ENCODE peak calls at places on chromosome 9, in six cellular contexts. One of them, this sample, is unnamed.

GRCh38 chr9:16532681-16533450 is 337.6 kb downstream of the BNC2 start:
- DNase-seq in cardiac fibroblast: peak
- DNase-seq in fibroblast of mammary gland: peak
- DNase-seq in activated T-helper 9 cell treated with anti-CD3 and anti-CD28 coated beads, Interleukin-2, amount 50 U/mL, for 16 hours: no peak
- DNase-seq in activated CD8-positive, alpha-beta memory T cell treated with anti-CD3 and anti-CD28 coated beads for 4 hours: no peak
- DNase-seq in A549: peak
- DNase-seq in this sample: peak

GRCh38 chr9:98974994-98975712 is 31.4 kb downstream of the COL15A1 start:
- DNase-seq in activated T-helper 9 cell treated with anti-CD3 and anti-CD28 coated beads, Interleukin-2, amount 50 U/mL, for 16 hours: peak
- DNase-seq in activated CD8-positive, alpha-beta memory T cell treated with anti-CD3 and anti-CD28 coated beads for 4 hours: peak
- DNase-seq in fibroblast of mammary gland: peak
- DNase-seq in A549: peak
- DNase-seq in cardiac fibroblast: peak
- DNase-seq in this sample: peak

GRCh38 chr9:2785060-2785459 is 58.8 kb downstream of the PUM3 start:
- DNase-seq in activated CD8-positive, alpha-beta memory T cell treated with anti-CD3 and anti-CD28 coated beads for 4 hours: no peak
- DNase-seq in activated T-helper 9 cell treated with anti-CD3 and anti-CD28 coated beads, Interleukin-2, amount 50 U/mL, for 16 hours: no peak
- DNase-seq in fibroblast of mammary gland: peak
- DNase-seq in A549: no peak
- DNase-seq in cardiac fibroblast: peak
- DNase-seq in this sample: no peak

GRCh38 chr9:81417885-81418284 is 271.5 kb downstream of the TLE1 start:
- DNase-seq in fibroblast of mammary gland: no peak
- DNase-seq in activated CD8-positive, alpha-beta memory T cell treated with anti-CD3 and anti-CD28 coated beads for 4 hours: no peak
- DNase-seq in A549: no peak
- DNase-seq in activated T-helper 9 cell treated with anti-CD3 and anti-CD28 coated beads, Interleukin-2, amount 50 U/mL, for 16 hours: no peak
- DNase-seq in cardiac fibroblast: no peak
- DNase-seq in this sample: no peak

GRCh38 chr9:121720311-121720991 is 69.0 kb downstream of the DAB2IP start:
- DNase-seq in activated CD8-positive, alpha-beta memory T cell treated with anti-CD3 and anti-CD28 coated beads for 4 hours: no peak
- DNase-seq in fibroblast of mammary gland: no peak
- DNase-seq in A549: no peak
- DNase-seq in activated T-helper 9 cell treated with anti-CD3 and anti-CD28 coated beads, Interleukin-2, amount 50 U/mL, for 16 hours: no peak
- DNase-seq in cardiac fibroblast: no peak
- DNase-seq in this sample: no peak

GRCh38 chr9:137456864-137457405 is 2.2 kb downstream of the NSMF start:
- DNase-seq in fibroblast of mammary gland: no peak
- DNase-seq in activated T-helper 9 cell treated with anti-CD3 and anti-CD28 coated beads, Interleukin-2, amount 50 U/mL, for 16 hours: no peak
- DNase-seq in activated CD8-positive, alpha-beta memory T cell treated with anti-CD3 and anti-CD28 coated beads for 4 hours: no peak
- DNase-seq in cardiac fibroblast: no peak
- DNase-seq in A549: no peak
- DNase-seq in this sample: no peak

GRCh38 chr9:112764837-112765236 is 14.3 kb downstream of the SNX30 start:
- DNase-seq in fibroblast of mammary gland: no peak
- DNase-seq in A549: no peak
- DNase-seq in activated CD8-positive, alpha-beta memory T cell treated with anti-CD3 and anti-CD28 coated beads for 4 hours: no peak
- DNase-seq in activated T-helper 9 cell treated with anti-CD3 and anti-CD28 coated beads, Interleukin-2, amount 50 U/mL, for 16 hours: no peak
- DNase-seq in cardiac fibroblast: no peak
- DNase-seq in this sample: no peak

GRCh38 chr9:74570879-74571512 is 73.9 kb downstream of the RORB start:
- DNase-seq in activated CD8-positive, alpha-beta memory T cell treated with anti-CD3 and anti-CD28 coated beads for 4 hours: no peak
- DNase-seq in fibroblast of mammary gland: peak
- DNase-seq in activated T-helper 9 cell treated with anti-CD3 and anti-CD28 coated beads, Interleukin-2, amount 50 U/mL, for 16 hours: no peak
- DNase-seq in A549: peak
- DNase-seq in cardiac fibroblast: peak
- DNase-seq in this sample: peak

GRCh38 chr9:95551406-95551805 is 34.6 kb upstream of the PTCH1 start:
- DNase-seq in cardiac fibroblast: no peak
- DNase-seq in activated T-helper 9 cell treated with anti-CD3 and anti-CD28 coated beads, Interleukin-2, amount 50 U/mL, for 16 hours: no peak
- DNase-seq in A549: no peak
- DNase-seq in activated CD8-positive, alpha-beta memory T cell treated with anti-CD3 and anti-CD28 coated beads for 4 hours: no peak
- DNase-seq in fibroblast of mammary gland: no peak
- DNase-seq in this sample: no peak

GRCh38 chr9:14752271-14752670 is 29.7 kb upstream of the CER1 start:
- DNase-seq in fibroblast of mammary gland: no peak
- DNase-seq in activated T-helper 9 cell treated with anti-CD3 and anti-CD28 coated beads, Interleukin-2, amount 50 U/mL, for 16 hours: no peak
- DNase-seq in activated CD8-positive, alpha-beta memory T cell treated with anti-CD3 and anti-CD28 coated beads for 4 hours: no peak
- DNase-seq in cardiac fibroblast: no peak
- DNase-seq in A549: no peak
- DNase-seq in this sample: peak

GRCh38 chr9:134167530-134167931 is 3.2 kb upstream of the RNU6ATAC start:
- DNase-seq in activated T-helper 9 cell treated with anti-CD3 and anti-CD28 coated beads, Interleukin-2, amount 50 U/mL, for 16 hours: no peak
- DNase-seq in A549: no peak
- DNase-seq in cardiac fibroblast: peak
- DNase-seq in activated CD8-positive, alpha-beta memory T cell treated with anti-CD3 and anti-CD28 coated beads for 4 hours: no peak
- DNase-seq in fibroblast of mammary gland: peak
- DNase-seq in this sample: no peak

GRCh38 chr9:114017741-114018715 is 60.1 kb downstream of the AMBP start:
- DNase-seq in cardiac fibroblast: no peak
- DNase-seq in activated CD8-positive, alpha-beta memory T cell treated with anti-CD3 and anti-CD28 coated beads for 4 hours: no peak
- DNase-seq in fibroblast of mammary gland: no peak
- DNase-seq in A549: no peak
- DNase-seq in activated T-helper 9 cell treated with anti-CD3 and anti-CD28 coated beads, Interleukin-2, amount 50 U/mL, for 16 hours: no peak
- DNase-seq in this sample: no peak

GRCh38 chr9:6498982-6499381 is 86.0 kb downstream of the UHRF2 start:
- DNase-seq in activated T-helper 9 cell treated with anti-CD3 and anti-CD28 coated beads, Interleukin-2, amount 50 U/mL, for 16 hours: no peak
- DNase-seq in A549: no peak
- DNase-seq in activated CD8-positive, alpha-beta memory T cell treated with anti-CD3 and anti-CD28 coated beads for 4 hours: no peak
- DNase-seq in cardiac fibroblast: peak
- DNase-seq in fibroblast of mammary gland: peak
- DNase-seq in this sample: no peak

GRCh38 chr9:87148391-87149237 is 201.3 kb upstream of the GAS1 start:
- DNase-seq in activated T-helper 9 cell treated with anti-CD3 and anti-CD28 coated beads, Interleukin-2, amount 50 U/mL, for 16 hours: no peak
- DNase-seq in fibroblast of mammary gland: peak
- DNase-seq in A549: no peak
- DNase-seq in activated CD8-positive, alpha-beta memory T cell treated with anti-CD3 and anti-CD28 coated beads for 4 hours: no peak
- DNase-seq in cardiac fibroblast: peak
- DNase-seq in this sample: peak

GRCh38 chr9:16133032-16133431 is 580.2 kb downstream of the CCDC171 start:
- DNase-seq in A549: no peak
- DNase-seq in activated T-helper 9 cell treated with anti-CD3 and anti-CD28 coated beads, Interleukin-2, amount 50 U/mL, for 16 hours: no peak
- DNase-seq in fibroblast of mammary gland: no peak
- DNase-seq in activated CD8-positive, alpha-beta memory T cell treated with anti-CD3 and anti-CD28 coated beads for 4 hours: no peak
- DNase-seq in cardiac fibroblast: no peak
- DNase-seq in this sample: no peak

GRCh38 chr9:88653926-88654325 is 118.9 kb downstream of the NXNL2 start:
- DNase-seq in fibroblast of mammary gland: peak
- DNase-seq in activated CD8-positive, alpha-beta memory T cell treated with anti-CD3 and anti-CD28 coated beads for 4 hours: no peak
- DNase-seq in activated T-helper 9 cell treated with anti-CD3 and anti-CD28 coated beads, Interleukin-2, amount 50 U/mL, for 16 hours: no peak
- DNase-seq in cardiac fibroblast: peak
- DNase-seq in A549: no peak
- DNase-seq in this sample: peak

GRCh38 chr9:37916471-37917314 is 12.8 kb upstream of the SLC25A51 start:
- DNase-seq in A549: no peak
- DNase-seq in activated T-helper 9 cell treated with anti-CD3 and anti-CD28 coated beads, Interleukin-2, amount 50 U/mL, for 16 hours: no peak
- DNase-seq in activated CD8-positive, alpha-beta memory T cell treated with anti-CD3 and anti-CD28 coated beads for 4 hours: no peak
- DNase-seq in fibroblast of mammary gland: no peak
- DNase-seq in cardiac fibroblast: peak
- DNase-seq in this sample: peak

GRCh38 chr9:18795947-18796705 is 236.9 kb downstream of the SAXO1 start:
- DNase-seq in cardiac fibroblast: peak
- DNase-seq in activated CD8-positive, alpha-beta memory T cell treated with anti-CD3 and anti-CD28 coated beads for 4 hours: no peak
- DNase-seq in A549: no peak
- DNase-seq in fibroblast of mammary gland: peak
- DNase-seq in activated T-helper 9 cell treated with anti-CD3 and anti-CD28 coated beads, Interleukin-2, amount 50 U/mL, for 16 hours: no peak
- DNase-seq in this sample: peak

GRCh38 chr9:126293522-126293889 is 33.1 kb upstream of the MVB12B start:
- DNase-seq in activated CD8-positive, alpha-beta memory T cell treated with anti-CD3 and anti-CD28 coated beads for 4 hours: no peak
- DNase-seq in A549: no peak
- DNase-seq in activated T-helper 9 cell treated with anti-CD3 and anti-CD28 coated beads, Interleukin-2, amount 50 U/mL, for 16 hours: no peak
- DNase-seq in cardiac fibroblast: no peak
- DNase-seq in fibroblast of mammary gland: no peak
- DNase-seq in this sample: no peak

GRCh38 chr9:23825143-23825531 is 903 bp downstream of the ELAVL2 start:
- DNase-seq in A549: no peak
- DNase-seq in activated T-helper 9 cell treated with anti-CD3 and anti-CD28 coated beads, Interleukin-2, amount 50 U/mL, for 16 hours: no peak
- DNase-seq in cardiac fibroblast: no peak
- DNase-seq in fibroblast of mammary gland: no peak
- DNase-seq in activated CD8-positive, alpha-beta memory T cell treated with anti-CD3 and anti-CD28 coated beads for 4 hours: no peak
- DNase-seq in this sample: no peak

GRCh38 chr9:136059851-136060670 is 35.0 kb downstream of the NACC2 start:
- DNase-seq in cardiac fibroblast: peak
- DNase-seq in fibroblast of mammary gland: peak
- DNase-seq in A549: no peak
- DNase-seq in activated CD8-positive, alpha-beta memory T cell treated with anti-CD3 and anti-CD28 coated beads for 4 hours: no peak
- DNase-seq in activated T-helper 9 cell treated with anti-CD3 and anti-CD28 coated beads, Interleukin-2, amount 50 U/mL, for 16 hours: no peak
- DNase-seq in this sample: peak

GRCh38 chr9:6873862-6874261 is 116.1 kb downstream of the KDM4C start:
- DNase-seq in fibroblast of mammary gland: peak
- DNase-seq in activated CD8-positive, alpha-beta memory T cell treated with anti-CD3 and anti-CD28 coated beads for 4 hours: no peak
- DNase-seq in cardiac fibroblast: peak
- DNase-seq in A549: no peak
- DNase-seq in activated T-helper 9 cell treated with anti-CD3 and anti-CD28 coated beads, Interleukin-2, amount 50 U/mL, for 16 hours: no peak
- DNase-seq in this sample: peak

GRCh38 chr9:16191691-16192402 is 639.0 kb downstream of the CCDC171 start:
- DNase-seq in activated CD8-positive, alpha-beta memory T cell treated with anti-CD3 and anti-CD28 coated beads for 4 hours: no peak
- DNase-seq in fibroblast of mammary gland: peak
- DNase-seq in cardiac fibroblast: peak
- DNase-seq in activated T-helper 9 cell treated with anti-CD3 and anti-CD28 coated beads, Interleukin-2, amount 50 U/mL, for 16 hours: no peak
- DNase-seq in A549: peak
- DNase-seq in this sample: peak

GRCh38 chr9:120726484-120726883 is 12.2 kb upstream of the MEGF9 start:
- DNase-seq in A549: no peak
- DNase-seq in activated T-helper 9 cell treated with anti-CD3 and anti-CD28 coated beads, Interleukin-2, amount 50 U/mL, for 16 hours: no peak
- DNase-seq in activated CD8-positive, alpha-beta memory T cell treated with anti-CD3 and anti-CD28 coated beads for 4 hours: no peak
- DNase-seq in fibroblast of mammary gland: no peak
- DNase-seq in cardiac fibroblast: no peak
- DNase-seq in this sample: no peak

GRCh38 chr9:631596-631995 is 209.9 kb upstream of the DMRT1 start:
- DNase-seq in fibroblast of mammary gland: peak
- DNase-seq in cardiac fibroblast: peak
- DNase-seq in activated CD8-positive, alpha-beta memory T cell treated with anti-CD3 and anti-CD28 coated beads for 4 hours: no peak
- DNase-seq in A549: no peak
- DNase-seq in activated T-helper 9 cell treated with anti-CD3 and anti-CD28 coated beads, Interleukin-2, amount 50 U/mL, for 16 hours: no peak
- DNase-seq in this sample: peak

This sample was measured in astrocyte of the hippocampus.